ENCODE peak calls at places on chromosomes 16 and 17, in four cellular contexts. D is fibroblast of the aortic adventitia, A is breast epithelium, L is ascending aorta. U is an unnamed sample.

GRCh38 chr17:31392856-31393748 is 1.6 kb downstream of the RAB11FIP4 start:
- DNase-seq in D (no peak), A (no peak), L (peak), U (no peak)

GRCh38 chr17:40028595-40028994 is 13.4 kb downstream of the CSF3 start:
- DNase-seq in D (no peak), A (no peak), L (no peak), U (no peak)

GRCh38 chr17:30950669-30951399 is 20.0 kb upstream of the RNF135 start:
- DNase-seq in D (peak), A (no peak), L (peak), U (peak)

GRCh38 chr17:44672479-44673093 is 16.3 kb downstream of the MEIOC start:
- DNase-seq in D (peak), A (no peak), L (no peak), U (no peak)

GRCh38 chr17:2399572-2400473 is 1.0 kb downstream of the MNT start:
- DNase-seq in D (peak), A (peak), L (peak), U (peak)

GRCh38 chr17:49549311-49549605 is 26.4 kb upstream of the NXPH3 start:
- DNase-seq in D (no peak), A (no peak), L (no peak), U (no peak)

GRCh38 chr16:77387810-77388209 is 47.0 kb downstream of the ADAMTS18 start:
- DNase-seq in D (no peak), A (no peak), L (no peak), U (no peak)

GRCh38 chr17:77308768-77309726 is 168.3 kb downstream of the SEC14L1 start:
- DNase-seq in D (peak), A (no peak), L (no peak), U (peak)

GRCh38 chr16:78742501-78743283 is 643.2 kb downstream of the WWOX start:
- DNase-seq in D (no peak), A (no peak), L (peak), U (peak)

GRCh38 chr17:40358323-40359038 is 6.1 kb downstream of the GJD3 start:
- DNase-seq in D (peak), A (peak), L (peak), U (peak)

GRCh38 chr17:19024101-19025078 is 19.8 kb upstream of the FAM83G start:
- DNase-seq in D (peak), A (no peak), L (no peak), U (peak)

GRCh38 chr17:73585583-73585982 is 58.7 kb downstream of the SDK2 start:
- DNase-seq in D (no peak), A (no peak), L (no peak), U (no peak)

GRCh38 chr16:29737713-29738112 is 8.1 kb downstream of the C16orf54 start:
- DNase-seq in D (no peak), A (no peak), L (no peak), U (no peak)